ENCODE peak calls at places on chromosomes 1 and 21, in nine cellular contexts. D is lung, X is OCI-LY7, T is breast epithelium, C is tibial nerve, J is left ventricle myocardium inferior, M is astrocyte, Y is cardiac muscle cell, W is A549. E is an unnamed sample. For H3K9me3 and H3K4me1, the result is how much of the 10 kb centered on the place peaks cover.

GRCh38 chr1:35432231-35432630 is 125.0 kb downstream of the KIAA0319L start:
- DNase-seq in M (no peak), C (no peak), D (no peak), Y (no peak), W (no peak), J (no peak), X (no peak), T (no peak), E (no peak)

GRCh38 chr1:183082650-183083049 is 59.4 kb downstream of the LAMC1 start:
- DNase-seq in M (no peak), Y (no peak), X (no peak), T (no peak), J (no peak), D (no peak), C (no peak), W (no peak), E (no peak)

GRCh38 chr1:28926629-28927441 is 12.5 kb downstream of the EPB41 start:
- DNase-seq in W (no peak), J (no peak), X (peak), T (no peak), Y (peak), D (no peak), M (no peak), C (no peak), E (no peak)

GRCh38 chr1:29344336-29344735 is 108.0 kb downstream of the PTPRU start:
- DNase-seq in Y (no peak), T (no peak), D (no peak), M (no peak), C (no peak), X (no peak), J (no peak), W (no peak), E (no peak)

GRCh38 chr1:234978397-234979291 is 150.0 kb downstream of the TOMM20 start:
- DNase-seq in X (peak), C (no peak), Y (peak), M (peak), D (no peak), J (peak), T (no peak), W (peak), E (no peak)

GRCh38 chr1:177307771-177308170 is 137.0 kb downstream of the BRINP2 start:
- DNase-seq in J (no peak), D (no peak), M (peak), Y (no peak), C (no peak), X (no peak), W (no peak), T (no peak), E (no peak)

GRCh38 chr1:29256979-29257804 is 20.9 kb downstream of the PTPRU start:
- DNase-seq in J (no peak), X (no peak), D (no peak), T (no peak), Y (peak), W (peak), M (peak), C (no peak), E (peak)

GRCh38 chr1:111992396-111992985 is 3.0 kb upstream of the KCND3 start:
- DNase-seq in J (no peak), C (no peak), W (no peak), Y (no peak), D (no peak), T (no peak), X (no peak), M (no peak), E (no peak)

GRCh38 chr1:41496080-41497055 is 11.9 kb upstream of the EDN2 start:
- DNase-seq in Y (peak), D (peak), W (peak), T (peak), X (no peak), C (peak), J (peak), M (peak), E (peak)

GRCh38 chr1:192907545-192908243 is 98.9 kb downstream of the RGS2 start:
- DNase-seq in Y (peak), D (no peak), T (no peak), W (peak), C (no peak), J (no peak), M (peak), X (no peak), E (no peak)

GRCh38 chr1:163544441-163544840 is 222.7 kb downstream of the NUF2 start:
- DNase-seq in Y (no peak), C (no peak), D (no peak), W (no peak), J (no peak), X (no peak), M (no peak), T (no peak), E (no peak)

GRCh38 chr1:77484334-77484733 is 198.1 kb downstream of the ZZZ3 start:
- DNase-seq in T (no peak), W (no peak), X (no peak), C (no peak), J (no peak), D (no peak), M (no peak), Y (no peak), E (no peak)

GRCh38 chr1:189899686-189900495 is 577.8 kb downstream of the BRINP3 start:
- DNase-seq in C (no peak), J (no peak), Y (no peak), T (no peak), X (no peak), D (no peak), W (no peak), M (no peak), E (no peak)

GRCh38 chr1:153546371-153546770 is 765 bp upstream of the S100A4 start:
- DNase-seq in D (no peak), X (no peak), J (no peak), C (no peak), Y (no peak), M (no peak), W (no peak), T (no peak), E (no peak)

GRCh38 chr1:169348356-169349036 is 19.1 kb downstream of the NME7 start:
- DNase-seq in C (no peak), M (no peak), J (no peak), X (peak), D (no peak), T (no peak), W (peak), Y (peak), E (no peak)

GRCh38 chr1:4464478-4464877 is 189.9 kb upstream of the AJAP1 start:
- DNase-seq in D (no peak), X (no peak), T (no peak), C (no peak), J (no peak), Y (no peak), W (no peak), M (no peak), E (no peak)
- H3K9me3 ChIP-seq in D (under half), X (under half), T (under half), C (under half), J (under half), Y (under half), W (under half), M (under half), E (under half)

GRCh38 chr1:38991638-38992449 is 768 bp downstream of the AKIRIN1 start:
- DNase-seq in M (peak), W (peak), X (peak), J (peak), Y (peak), D (peak), T (no peak), C (no peak), E (peak)
- H3K4me1 ChIP-seq in M (under half), W (under half), X (under half), J (half or more), Y (under half), D (under half), T (under half), C (half or more), E (under half)

DNA sequence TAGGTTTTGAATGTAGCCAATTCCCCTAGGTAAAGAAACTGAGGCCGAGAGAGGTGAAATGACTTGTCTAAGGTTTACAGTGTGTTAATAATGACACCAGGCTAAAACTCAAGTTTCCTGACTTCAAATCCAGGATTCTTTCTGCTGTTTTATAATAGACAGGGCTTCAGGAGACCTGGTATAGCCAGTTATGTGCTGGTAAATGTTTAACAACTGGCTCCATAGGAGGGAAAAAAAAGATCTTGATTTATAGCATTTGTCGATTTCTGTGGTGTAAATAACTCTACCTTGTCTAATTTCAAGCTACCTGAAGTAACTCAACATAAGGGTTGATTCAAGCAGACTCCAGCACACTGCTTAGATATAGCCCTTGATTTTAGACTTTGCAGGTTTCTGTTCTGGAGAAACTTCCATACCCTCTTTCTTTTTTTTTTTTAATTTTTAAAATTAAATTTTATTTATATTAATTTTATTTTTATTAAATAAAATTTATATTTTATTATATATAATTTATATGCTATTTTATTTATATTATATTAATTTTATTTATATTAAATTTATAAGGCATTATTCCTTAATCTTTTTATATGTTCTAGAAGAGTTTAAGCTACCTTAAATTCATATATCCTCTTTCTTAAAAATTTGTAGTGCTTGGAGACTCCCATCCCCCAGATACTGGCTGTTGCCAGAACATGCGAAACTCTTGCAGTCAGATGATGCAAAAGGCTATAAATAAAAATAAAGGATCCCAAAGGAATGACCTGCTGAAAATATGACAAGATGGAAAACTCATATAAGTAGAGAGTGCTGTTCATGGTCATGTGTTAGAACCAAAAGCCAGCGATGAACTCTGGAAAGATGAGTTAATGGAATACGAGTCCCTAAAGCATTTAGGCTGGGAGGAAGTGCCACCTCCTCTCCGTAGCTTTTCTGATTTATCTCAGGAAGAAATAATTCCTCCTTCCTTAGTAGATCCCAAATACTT is 35.4 kb upstream of the SRSF10 start:
- DNase-seq in J (no peak), D (no peak), W (no peak), X (no peak), T (no peak), M (peak), C (no peak), Y (peak), E (no peak)
- H3K27ac ChIP-seq in J (peak), D (no peak), W (peak), X (no peak), T (no peak), M (no peak), C (peak), Y (peak), E (no peak)

GRCh38 chr21:27569831-27570230 is 602.9 kb upstream of the ADAMTS5 start:
- DNase-seq in D (no peak), Y (no peak), M (no peak), C (no peak), J (no peak), W (no peak), T (no peak), X (no peak), E (no peak)

GRCh38 chr21:27571706-27572105 is 604.8 kb upstream of the ADAMTS5 start:
- DNase-seq in M (peak), J (no peak), X (no peak), C (no peak), W (no peak), Y (no peak), D (no peak), T (no peak), E (no peak)

GRCh38 chr21:27569091-27569490 is 602.2 kb upstream of the ADAMTS5 start:
- DNase-seq in T (no peak), Y (no peak), W (no peak), C (no peak), D (no peak), X (no peak), J (no peak), M (no peak), E (no peak)

GRCh38 chr21:27572681-27573080 is 605.8 kb upstream of the ADAMTS5 start:
- DNase-seq in J (no peak), W (no peak), D (no peak), C (no peak), T (no peak), M (peak), Y (no peak), X (no peak), E (no peak)

DNA sequence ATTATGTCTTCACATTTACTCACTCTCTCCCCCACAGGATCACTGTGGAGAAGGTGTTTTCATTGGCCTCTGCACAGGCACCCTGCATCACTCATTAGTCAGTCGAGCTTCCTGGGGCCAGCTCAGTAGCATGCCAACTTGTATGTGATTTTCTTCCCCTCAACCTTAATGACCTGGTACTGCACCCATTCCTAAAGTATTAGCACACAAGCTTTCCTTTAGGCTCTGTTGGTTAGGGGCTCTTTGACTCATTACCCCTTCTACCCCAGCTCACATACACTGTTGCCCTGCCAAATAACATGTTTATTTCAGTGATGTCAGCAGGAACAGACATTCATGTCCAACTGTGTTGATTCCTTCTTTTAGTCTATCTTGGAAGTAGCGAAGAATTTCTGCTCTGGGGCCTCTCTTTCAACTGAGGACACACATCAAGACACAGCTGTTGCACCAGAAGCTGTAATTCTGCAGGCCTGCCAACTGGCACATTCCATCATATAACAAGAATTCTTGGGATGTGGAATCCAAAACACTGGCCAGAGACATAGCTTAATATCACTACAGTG is 603.5 kb upstream of the ADAMTS5 start:
- DNase-seq in C (peak), J (peak), D (peak), M (peak), W (no peak), X (no peak), T (no peak), Y (peak), E (peak)
- H3K9me3 ChIP-seq in C (under half), J (under half), D (under half), M (under half), W (under half), X (under half), T (under half), Y (under half), E (under half)

DNA sequence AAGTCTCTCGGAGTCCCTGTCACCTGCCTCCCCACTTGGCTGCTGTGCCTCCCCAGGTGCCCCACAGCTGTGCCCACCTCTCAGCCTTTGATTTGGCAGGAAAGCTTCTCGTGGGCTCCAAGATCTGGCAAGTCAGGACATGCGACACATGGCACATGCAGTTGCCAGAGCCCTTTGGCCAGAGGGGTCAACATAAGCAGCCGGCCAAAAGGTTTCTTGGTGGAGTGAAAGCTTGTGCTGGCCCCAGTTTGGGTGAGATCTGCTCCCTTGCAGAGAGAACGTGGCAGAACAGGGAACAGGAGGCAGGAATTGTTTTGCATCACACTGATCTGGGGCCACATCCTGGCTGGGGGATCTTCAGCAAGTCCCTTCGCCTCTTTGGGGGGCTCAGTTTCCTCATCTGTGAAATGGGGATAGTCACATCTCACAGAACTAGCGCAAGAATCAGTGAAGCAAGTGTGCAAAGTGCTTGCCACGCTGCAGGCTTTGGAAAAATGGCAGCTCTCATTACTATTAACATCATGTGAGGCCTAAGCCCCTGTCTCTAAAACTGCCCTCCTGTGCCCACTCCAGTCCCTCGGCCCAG is 232.6 kb downstream of the TRABD2B start:
- DNase-seq in J (no peak), X (no peak), Y (no peak), D (no peak), W (no peak), T (peak), C (no peak), M (no peak), E (no peak)
- H3K4me1 ChIP-seq in J (half or more), X (under half), Y (under half), D (under half), W (under half), T (under half), C (under half), M (under half), E (under half)

GRCh38 chr21:45120975-45121374 is 46.6 kb downstream of the ADARB1 start:
- DNase-seq in W (no peak), M (no peak), Y (no peak), J (no peak), X (no peak), T (no peak), C (no peak), D (no peak), E (no peak)
- H3K27ac ChIP-seq in W (no peak), M (no peak), Y (no peak), J (no peak), X (no peak), T (no peak), C (no peak), D (no peak), E (no peak)

DNA sequence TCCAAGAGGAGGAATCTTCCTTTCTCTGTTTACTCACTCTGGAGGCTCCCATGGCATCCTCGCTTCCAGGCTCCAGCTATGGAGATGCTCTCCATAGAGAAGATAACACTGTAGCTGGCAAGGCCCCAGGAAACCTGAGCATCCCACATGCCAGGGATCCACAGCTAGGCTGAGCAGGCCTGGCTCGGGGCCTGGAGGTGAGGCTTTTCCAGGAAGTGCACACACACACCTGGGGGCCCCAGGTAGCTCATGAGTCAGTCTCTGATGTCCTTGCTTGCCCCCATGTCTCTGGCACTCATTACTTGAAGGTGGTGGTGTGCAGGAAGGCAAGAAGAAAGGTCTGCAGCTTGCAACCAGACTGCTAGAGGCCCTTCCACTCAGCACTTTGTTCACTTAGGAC is 5.5 kb upstream of the LCE5A start:
- DNase-seq in C (no peak), J (no peak), M (no peak), X (no peak), D (no peak), W (no peak), Y (no peak), T (no peak), E (no peak)
- H3K9me3 ChIP-seq in C (under half), J (under half), M (under half), X (under half), D (under half), W (under half), Y (under half), T (under half), E (under half)

GRCh38 chr1:211576717-211577116 is 2.2 kb downstream of the SLC30A1 start:
- DNase-seq in J (no peak), D (no peak), Y (no peak), C (no peak), T (no peak), X (no peak), M (no peak), W (no peak), E (no peak)
- H3K4me1 ChIP-seq in J (half or more), D (under half), Y (under half), C (half or more), T (under half), X (under half), M (under half), W (under half), E (under half)

E was measured in SJSA1.